ENCODE peak calls at places on chromosome 18, in four cellular contexts. K is activated CD4-positive, alpha-beta T cell treated with anti-CD3 and anti-CD28 coated beads for 36 hours; R is stimulated activated memory B cell treated with anti-CD40 and anti-IgM and Interleukin-4, amounts not matched to agents 10 μg/mL and 1 μg/mL and 100 μg/mL, for 72 hours; S is naive B cell. C is an unnamed sample.

GRCh38 chr18:8966819-8967218 is 135.7 kb upstream of the NDUFV2 start:
- ATAC-seq in R (peak; percentile 59), K (no peak), S (peak; percentile 87), C (no peak)

GRCh38 chr18:63788447-63789096 is 13.4 kb downstream of the SERPINB7 start:
- ATAC-seq in K (peak; percentile 100), S (no peak), R (peak; percentile 63), C (peak; percentile 99)

GRCh38 chr18:77088977-77089795 is 43.4 kb downstream of the MBP start:
- ATAC-seq in R (no peak), S (no peak), K (no peak), C (no peak)

GRCh38 chr18:63216497-63216896 is 103.1 kb downstream of the BCL2 start:
- ATAC-seq in K (peak; percentile 17), R (no peak), S (no peak), C (peak; percentile 19)

GRCh38 chr18:44130365-44130942 is 550.2 kb upstream of the SETBP1 start:
- ATAC-seq in R (peak; percentile 59), S (peak; percentile 47), K (no peak), C (no peak)

GRCh38 chr18:11497585-11497984 is 111.8 kb upstream of the SLC35G4 start:
- ATAC-seq in K (no peak), S (no peak), R (no peak), C (no peak)

GRCh38 chr18:48632676-48633257 is 93.9 kb downstream of the CTIF start:
- ATAC-seq in S (no peak), R (no peak), K (no peak), C (no peak)

GRCh38 chr18:35118641-35119040 is 77.4 kb downstream of the MAPRE2 start:
- ATAC-seq in R (no peak), K (no peak), S (no peak), C (no peak)

GRCh38 chr18:69401475-69402218 is 959 bp downstream of the DOK6 start:
- ATAC-seq in K (peak; percentile 21), R (no peak), S (no peak), C (no peak)

GRCh38 chr18:46700026-46700425 is 43.0 kb upstream of the LOXHD1 start:
- ATAC-seq in S (no peak), K (no peak), R (no peak), C (no peak)

GRCh38 chr18:46046126-46046525 is 25.9 kb downstream of the PSTPIP2 start:
- ATAC-seq in S (no peak), K (no peak), R (peak; percentile 20), C (no peak)

C was measured in activated T-helper 17 cell treated with anti-CD3 and anti-CD28 coated beads, Interleukin-2, amount 50 U/mL, for 72 hours.